ENCODE peak calls at places on chromosomes 1 and 21, in eight cellular contexts. I is AG10803; K is epithelial cell of prostate; R is B cell; W is stimulated activated CD4-positive, alpha-beta T cell treated with anti-CD3 and anti-CD28 coated beads, Interleukin-15, amount 100 ng/mL, for 1 hour; U is stimulated activated CD8-positive, alpha-beta memory T cell treated with anti-CD3 and anti-CD28 coated beads, Interleukin-4, amount 100 ng/mL, for 1 hour; V is T-helper 9 cell; D is ovary. B is an unnamed sample.

GRCh38 chr21:45330075-45330781 is 42.5 kb upstream of the POFUT2 start:
- DNase-seq in I (peak; percentile 90), K (no peak), R (no peak), W (no peak), U (no peak), V (no peak), D (peak; percentile 68), B (no peak)

GRCh38 chr1:88730132-88730675 is 46.1 kb downstream of the PKN2 start:
- DNase-seq in I (no peak), K (no peak), R (no peak), W (no peak), U (no peak), V (no peak), D (no peak), B (no peak)

GRCh38 chr1:154783976-154784375 is 86.1 kb downstream of the KCNN3 start:
- DNase-seq in I (no peak), K (no peak), R (no peak), W (no peak), U (no peak), V (no peak), D (no peak), B (no peak)

GRCh38 chr1:1775364-1776226 is 2.7 kb downstream of the NADK start:
- DNase-seq in I (no peak), K (no peak), R (peak; percentile 62), W (no peak), U (no peak), V (no peak), D (no peak), B (no peak)

GRCh38 chr1:166490437-166490784 is 323.6 kb upstream of the FAM78B start:
- DNase-seq in I (no peak), K (no peak), R (no peak), W (no peak), U (no peak), V (no peak), D (no peak), B (no peak)

GRCh38 chr1:228455715-228456114 is 31.5 kb upstream of the RNF187 start:
- DNase-seq in I (no peak), K (no peak), R (no peak), W (no peak), U (no peak), V (no peak), D (no peak), B (no peak)

GRCh38 chr1:40820251-40820797 is 36.7 kb downstream of the KCNQ4 start:
- DNase-seq in I (no peak), K (no peak), R (no peak), W (no peak), U (no peak), V (no peak), D (no peak), B (no peak)

GRCh38 chr1:233993651-233994050 is 89.2 kb downstream of the SLC35F3 start:
- DNase-seq in I (no peak), K (peak; percentile 74), R (no peak), W (no peak), U (no peak), V (no peak), D (no peak), B (no peak)

GRCh38 chr1:186983327-186983726 is 154.6 kb downstream of the PLA2G4A start:
- DNase-seq in I (no peak), K (no peak), R (no peak), W (no peak), U (no peak), V (no peak), D (peak; percentile 54), B (no peak)

GRCh38 chr21:26445440-26445839 is 127.6 kb downstream of the CYYR1 start:
- DNase-seq in I (peak; percentile 92), K (no peak), R (no peak), W (no peak), U (no peak), V (no peak), D (no peak), B (no peak)

GRCh38 chr1:59123081-59123675 is 173.7 kb upstream of the FGGY start:
- DNase-seq in I (no peak), K (no peak), R (no peak), W (no peak), U (no peak), V (no peak), D (no peak), B (no peak)

GRCh38 chr1:107183011-107183410 is 42.2 kb downstream of the NTNG1 start:
- DNase-seq in I (no peak), K (no peak), R (no peak), W (no peak), U (no peak), V (no peak), D (no peak), B (no peak)

GRCh38 chr1:200364121-200364759 is 45.6 kb downstream of the ZNF281 start:
- DNase-seq in I (peak; percentile 55), K (no peak), R (no peak), W (no peak), U (no peak), V (no peak), D (no peak), B (no peak)

GRCh38 chr1:182833271-182833670 is 5.9 kb upstream of the DHX9 start:
- DNase-seq in I (no peak), K (peak; percentile 29), R (no peak), W (no peak), U (no peak), V (no peak), D (no peak), B (no peak)

GRCh38 chr1:85571181-85571540 is 9.4 kb upstream of the CCN1 start:
- DNase-seq in I (no peak), K (no peak), R (no peak), W (no peak), U (no peak), V (no peak), D (no peak), B (no peak)

GRCh38 chr1:58767143-58767542 is 16.7 kb downstream of the JUN start:
- DNase-seq in I (no peak), K (no peak), R (no peak), W (no peak), U (no peak), V (no peak), D (no peak), B (no peak)

GRCh38 chr1:84442256-84442655 is 36.8 kb upstream of the RPF1 start:
- DNase-seq in I (peak; percentile 94), K (peak; percentile 62), R (peak; percentile 68), W (no peak), U (no peak), V (no peak), D (no peak), B (no peak)

GRCh38 chr1:117569956-117570355 is 35.9 kb upstream of the TENT5C start:
- DNase-seq in I (no peak), K (no peak), R (no peak), W (no peak), U (no peak), V (no peak), D (no peak), B (no peak)

GRCh38 chr1:38585460-38585859 is 274.1 kb downstream of the RRAGC start:
- DNase-seq in I (no peak), K (no peak), R (no peak), W (no peak), U (no peak), V (no peak), D (no peak), B (no peak)

GRCh38 chr21:36589352-36589971 is 109.5 kb upstream of the SIM2 start:
- DNase-seq in I (peak; percentile 63), K (no peak), R (peak; percentile 4), W (no peak), U (no peak), V (no peak), D (peak; percentile 69), B (no peak)

GRCh38 chr1:37363535-37363934 is 110.8 kb upstream of the ZC3H12A start:
- DNase-seq in I (no peak), K (no peak), R (no peak), W (no peak), U (no peak), V (no peak), D (no peak), B (no peak)

GRCh38 chr1:200206340-200206739 is 178.8 kb downstream of the NR5A2 start:
- DNase-seq in I (peak; percentile 67), K (peak; percentile 57), R (no peak), W (no peak), U (no peak), V (no peak), D (no peak), B (no peak)

GRCh38 chr1:9275567-9276034 is 17.1 kb upstream of the SPSB1 start:
- DNase-seq in I (peak; percentile 85), K (no peak), R (peak; percentile 29), W (peak; percentile 54), U (peak; percentile 56), V (no peak), D (no peak), B (no peak)